ENCODE peak calls at places on chromosome X, in four cellular contexts. One of them, this sample, is unnamed.

GRCh38 chrX:64196606-64197005 is 8.9 kb downstream of the AMER1 start:
- DNase-seq in ecto neural progenitor cell: no peak
- DNase-seq in left lung: no peak
- DNase-seq in GM18507: no peak
- DNase-seq in this sample: no peak

GRCh38 chrX:54178100-54178940 is 4.7 kb downstream of the FAM120C start:
- DNase-seq in ecto neural progenitor cell: no peak
- DNase-seq in left lung: no peak
- DNase-seq in GM18507: no peak
- DNase-seq in this sample: no peak

GRCh38 chrX:9286234-9286633 is 178.6 kb upstream of the TBL1X start:
- DNase-seq in ecto neural progenitor cell: no peak
- DNase-seq in left lung: no peak
- DNase-seq in GM18507: no peak
- DNase-seq in this sample: no peak

GRCh38 chrX:154735695-154736393 is 15.0 kb downstream of the GAB3 start:
- DNase-seq in ecto neural progenitor cell: no peak
- DNase-seq in left lung: no peak
- DNase-seq in GM18507: no peak
- DNase-seq in this sample: no peak

GRCh38 chrX:145405012-145405411 is 157.7 kb downstream of the SPANXN1 start:
- DNase-seq in ecto neural progenitor cell: no peak
- DNase-seq in left lung: no peak
- DNase-seq in GM18507: no peak
- DNase-seq in this sample: no peak

GRCh38 chrX:145609951-145610511 is 207.6 kb upstream of the SLITRK2 start:
- DNase-seq in ecto neural progenitor cell: no peak
- DNase-seq in left lung: no peak
- DNase-seq in GM18507: no peak
- DNase-seq in this sample: no peak

GRCh38 chrX:7580127-7580526 is 262.8 kb upstream of the VCX start:
- DNase-seq in ecto neural progenitor cell: no peak
- DNase-seq in left lung: no peak
- DNase-seq in GM18507: no peak
- DNase-seq in this sample: no peak

GRCh38 chrX:37912797-37913196 is 65.4 kb upstream of the DYNLT3 start:
- DNase-seq in ecto neural progenitor cell: no peak
- DNase-seq in left lung: no peak
- DNase-seq in GM18507: no peak
- DNase-seq in this sample: no peak

GRCh38 chrX:130893356-130894085 is 9.5 kb downstream of the ENOX2 start:
- DNase-seq in ecto neural progenitor cell: no peak
- DNase-seq in left lung: no peak
- DNase-seq in GM18507: no peak
- DNase-seq in this sample: no peak

GRCh38 chrX:133369065-133369464 is 46.2 kb downstream of the GPC4 start:
- DNase-seq in ecto neural progenitor cell: no peak
- DNase-seq in left lung: no peak
- DNase-seq in GM18507: no peak
- DNase-seq in this sample: no peak

GRCh38 chrX:74853255-74853654 is 72.0 kb downstream of the NEXMIF start:
- DNase-seq in ecto neural progenitor cell: no peak
- DNase-seq in left lung: no peak
- DNase-seq in GM18507: no peak
- DNase-seq in this sample: no peak

GRCh38 chrX:68944211-68944610 is 115.4 kb downstream of the EFNB1 start:
- DNase-seq in ecto neural progenitor cell: no peak
- DNase-seq in left lung: no peak
- DNase-seq in GM18507: no peak
- DNase-seq in this sample: no peak

GRCh38 chrX:68045008-68045577 is 388.2 kb downstream of the OPHN1 start:
- DNase-seq in ecto neural progenitor cell: no peak
- DNase-seq in left lung: no peak
- DNase-seq in GM18507: no peak
- DNase-seq in this sample: no peak

This sample was measured in SIG-M5.